ENCODE peak calls at places on chromosomes 2 and 18, in ten cellular contexts. M is mesendoderm, T is anterior cingulate cortex, O is fibroblast of villous mesenchyme, N is spleen, P is lower lobe of right lung, G is T47D, B is occipital lobe, X is HS-5, U is NCI-H2081. Q is an unnamed sample.

GRCh38 chr2:235857613-235858012 is 310.6 kb downstream of the GBX2 start:
- DNase-seq in M (no peak), T (no peak), O (no peak), N (no peak), P (no peak), G (no peak), B (no peak), X (no peak), U (no peak), Q (peak)

GRCh38 chr18:9615973-9616559 is 1.7 kb upstream of the PPP4R1 start:
- DNase-seq in M (peak), T (no peak), O (no peak), N (no peak), P (no peak), G (no peak), B (no peak), X (no peak), U (no peak), Q (no peak)

GRCh38 chr2:237213325-237214040 is 127.8 kb downstream of the COPS8 start:
- DNase-seq in M (peak), T (no peak), O (peak), N (no peak), P (no peak), G (no peak), B (no peak), X (no peak), U (no peak), Q (no peak)

GRCh38 chr2:20488782-20489181 is 41.9 kb downstream of the RHOB start:
- DNase-seq in M (no peak), T (no peak), O (no peak), N (no peak), P (no peak), G (no peak), B (no peak), X (no peak), U (no peak), Q (peak)

GRCh38 chr2:98607741-98608117 is 583 bp downstream of the COA5 start:
- DNase-seq in M (no peak), T (no peak), O (peak), N (no peak), P (no peak), G (no peak), B (no peak), X (peak), U (no peak), Q (no peak)

GRCh38 chr2:237494066-237494465 is 7.0 kb downstream of the MLPH start:
- DNase-seq in M (no peak), T (no peak), O (no peak), N (peak), P (no peak), G (no peak), B (no peak), X (no peak), U (no peak), Q (peak)

GRCh38 chr18:47040982-47041381 is 5.6 kb upstream of the ELOA2 start:
- DNase-seq in M (no peak), T (no peak), O (no peak), N (no peak), P (no peak), G (no peak), B (no peak), X (no peak), U (no peak), Q (no peak)

GRCh38 chr2:159968282-159968900 is 94.0 kb downstream of the PLA2R1 start:
- DNase-seq in M (peak), T (no peak), O (peak), N (no peak), P (no peak), G (peak), B (no peak), X (no peak), U (peak), Q (no peak)

GRCh38 chr2:196234672-196235071 is 63.3 kb upstream of the STK17B start:
- DNase-seq in M (peak), T (no peak), O (peak), N (no peak), P (no peak), G (no peak), B (no peak), X (no peak), U (no peak), Q (no peak)

GRCh38 chr2:50674876-50675275 is 357.1 kb downstream of the NRXN1 start:
- DNase-seq in M (peak), T (no peak), O (no peak), N (no peak), P (no peak), G (no peak), B (no peak), X (no peak), U (no peak), Q (no peak)

GRCh38 chr2:69386376-69386775 is 651 bp downstream of the GFPT1 start:
- DNase-seq in M (no peak), T (no peak), O (peak), N (no peak), P (no peak), G (no peak), B (no peak), X (no peak), U (no peak), Q (no peak)

GRCh38 chr2:72934683-72935610 is 17.6 kb downstream of the EMX1 start:
- DNase-seq in M (peak), T (no peak), O (no peak), N (peak), P (no peak), G (no peak), B (no peak), X (no peak), U (no peak), Q (no peak)

GRCh38 chr2:196479350-196479749 is 160.2 kb upstream of the CCDC150 start:
- DNase-seq in M (no peak), T (no peak), O (peak), N (no peak), P (no peak), G (no peak), B (no peak), X (peak), U (no peak), Q (no peak)

GRCh38 chr18:80033181-80034067 is 810 bp upstream of the RBFA start:
- DNase-seq in M (no peak), T (no peak), O (no peak), N (no peak), P (no peak), G (peak), B (no peak), X (no peak), U (no peak), Q (no peak)

GRCh38 chr2:220887880-220888279 is 684.2 kb downstream of the EPHA4 start:
- DNase-seq in M (peak), T (no peak), O (no peak), N (no peak), P (no peak), G (no peak), B (no peak), X (no peak), U (no peak), Q (no peak)

GRCh38 chr2:44668336-44668735 is 273.2 kb upstream of the SIX3 start:
- DNase-seq in M (peak), T (no peak), O (no peak), N (no peak), P (no peak), G (no peak), B (no peak), X (no peak), U (peak), Q (no peak)

GRCh38 chr2:62760555-62760954 is 55.0 kb downstream of the EHBP1 start:
- DNase-seq in M (no peak), T (no peak), O (peak), N (no peak), P (no peak), G (no peak), B (no peak), X (no peak), U (no peak), Q (no peak)

GRCh38 chr2:230898016-230898415 is 27.0 kb downstream of the GPR55 start:
- DNase-seq in M (no peak), T (no peak), O (no peak), N (peak), P (no peak), G (no peak), B (no peak), X (no peak), U (no peak), Q (peak)

GRCh38 chr2:49044680-49045079 is 109.6 kb downstream of the FSHR start:
- DNase-seq in M (peak), T (no peak), O (no peak), N (no peak), P (no peak), G (no peak), B (no peak), X (no peak), U (peak), Q (no peak)

GRCh38 chr18:9429662-9429993 is 45.7 kb upstream of the RALBP1 start:
- DNase-seq in M (no peak), T (no peak), O (no peak), N (no peak), P (no peak), G (no peak), B (no peak), X (peak), U (no peak), Q (no peak)

GRCh38 chr2:56749152-56749752 is 565.5 kb downstream of the CCDC85A start:
- DNase-seq in M (peak), T (no peak), O (peak), N (no peak), P (no peak), G (peak), B (no peak), X (no peak), U (peak), Q (no peak)

GRCh38 chr2:196742685-196743084 is 56.8 kb downstream of the GTF3C3 start:
- DNase-seq in M (peak), T (no peak), O (no peak), N (no peak), P (no peak), G (no peak), B (no peak), X (no peak), U (no peak), Q (no peak)

GRCh38 chr2:105926960-105927678 is 182.4 kb downstream of the NCK2 start:
- DNase-seq in M (no peak), T (no peak), O (no peak), N (peak), P (no peak), G (no peak), B (no peak), X (no peak), U (no peak), Q (no peak)

GRCh38 chr2:27798948-27799645 is 27.6 kb downstream of the MRPL33 start:
- DNase-seq in M (peak), T (no peak), O (peak), N (no peak), P (peak), G (no peak), B (peak), X (peak), U (no peak), Q (no peak)

GRCh38 chr2:72041638-72042111 is 106.0 kb downstream of the CYP26B1 start:
- DNase-seq in M (no peak), T (no peak), O (no peak), N (peak), P (no peak), G (no peak), B (no peak), X (no peak), U (no peak), Q (no peak)

GRCh38 chr18:3653263-3653858 is 203.4 kb downstream of the TGIF1 start:
- DNase-seq in M (no peak), T (no peak), O (no peak), N (no peak), P (no peak), G (no peak), B (no peak), X (no peak), U (no peak), Q (no peak)

GRCh38 chr2:27185331-27186026 is 26.4 kb upstream of the ATRAID start:
- DNase-seq in M (no peak), T (no peak), O (peak), N (no peak), P (peak), G (no peak), B (no peak), X (no peak), U (no peak), Q (no peak)

GRCh38 chr2:18349421-18349820 is 211.0 kb downstream of the RDH14 start:
- DNase-seq in M (no peak), T (no peak), O (no peak), N (no peak), P (no peak), G (no peak), B (no peak), X (no peak), U (no peak), Q (no peak)

GRCh38 chr2:168705534-168706470 is 96.6 kb upstream of the NOSTRIN start:
- DNase-seq in M (peak), T (no peak), O (peak), N (no peak), P (no peak), G (no peak), B (no peak), X (no peak), U (peak), Q (no peak)

GRCh38 chr2:75076088-75076487 is 117.6 kb downstream of the POLE4 start:
- DNase-seq in M (no peak), T (no peak), O (no peak), N (no peak), P (no peak), G (no peak), B (no peak), X (no peak), U (peak), Q (no peak)

GRCh38 chr18:80181642-80182461 is 65.5 kb downstream of the PARD6G start:
- DNase-seq in M (no peak), T (no peak), O (no peak), N (no peak), P (no peak), G (no peak), B (no peak), X (no peak), U (no peak), Q (no peak)

GRCh38 chr2:158079672-158080071 is 22.0 kb upstream of the UPP2 start:
- DNase-seq in M (no peak), T (no peak), O (no peak), N (no peak), P (no peak), G (no peak), B (no peak), X (peak), U (peak), Q (no peak)

GRCh38 chr2:139550873-139551272 is 770.7 kb upstream of the NXPH2 start:
- DNase-seq in M (no peak), T (no peak), O (no peak), N (no peak), P (no peak), G (no peak), B (no peak), X (no peak), U (no peak), Q (no peak)

GRCh38 chr2:142347751-142348150 is 216.9 kb upstream of the LRP1B start:
- DNase-seq in M (no peak), T (no peak), O (no peak), N (no peak), P (no peak), G (no peak), B (no peak), X (no peak), U (no peak), Q (no peak)

GRCh38 chr2:240596491-240596931 is 10.0 kb downstream of the CAPN10 start:
- DNase-seq in M (no peak), T (peak), O (no peak), N (no peak), P (peak), G (no peak), B (peak), X (no peak), U (no peak), Q (peak)